ENCODE peak calls at places on chromosomes 2 and 18, in ten cellular contexts. One of them, this sample, is unnamed.

GRCh38 chr2:196344397-196344796 is 173.0 kb upstream of the STK17B start:
- DNase-seq in upper lobe of right lung: no peak
- DNase-seq in transverse colon: no peak
- DNase-seq in GM12865: no peak
- DNase-seq in kidney epithelial cell: no peak
- DNase-seq in fibroblast of mammary gland: no peak
- DNase-seq in heart right ventricle: no peak
- DNase-seq in esophagus squamous epithelium: no peak
- DNase-seq in IMR-90: no peak
- DNase-seq in astrocyte of the spinal cord: no peak
- DNase-seq in this sample: no peak

GRCh38 chr18:22827216-22827615 is 105.9 kb upstream of the RBBP8 start:
- DNase-seq in transverse colon: no peak
- DNase-seq in IMR-90: peak
- DNase-seq in astrocyte of the spinal cord: no peak
- DNase-seq in fibroblast of mammary gland: peak
- DNase-seq in heart right ventricle: no peak
- DNase-seq in esophagus squamous epithelium: no peak
- DNase-seq in upper lobe of right lung: no peak
- DNase-seq in kidney epithelial cell: no peak
- DNase-seq in GM12865: no peak
- DNase-seq in this sample: no peak

GRCh38 chr2:95062716-95063400 is 37.4 kb downstream of the MAL start:
- DNase-seq in esophagus squamous epithelium: no peak
- DNase-seq in astrocyte of the spinal cord: no peak
- DNase-seq in heart right ventricle: no peak
- DNase-seq in upper lobe of right lung: no peak
- DNase-seq in fibroblast of mammary gland: no peak
- DNase-seq in GM12865: peak
- DNase-seq in kidney epithelial cell: no peak
- DNase-seq in IMR-90: no peak
- DNase-seq in transverse colon: no peak
- DNase-seq in this sample: no peak

GRCh38 chr2:227366861-227367800 is 12.0 kb downstream of the TM4SF20 start:
- DNase-seq in IMR-90: peak
- DNase-seq in kidney epithelial cell: no peak
- DNase-seq in heart right ventricle: no peak
- DNase-seq in upper lobe of right lung: no peak
- DNase-seq in fibroblast of mammary gland: peak
- DNase-seq in GM12865: no peak
- DNase-seq in astrocyte of the spinal cord: peak
- DNase-seq in esophagus squamous epithelium: no peak
- DNase-seq in transverse colon: no peak
- DNase-seq in this sample: peak

GRCh38 chr2:101816598-101816997 is 119.1 kb downstream of the MAP4K4 start:
- DNase-seq in kidney epithelial cell: no peak
- DNase-seq in upper lobe of right lung: no peak
- DNase-seq in GM12865: no peak
- DNase-seq in transverse colon: no peak
- DNase-seq in esophagus squamous epithelium: no peak
- DNase-seq in astrocyte of the spinal cord: no peak
- DNase-seq in heart right ventricle: no peak
- DNase-seq in fibroblast of mammary gland: peak
- DNase-seq in IMR-90: no peak
- DNase-seq in this sample: no peak

GRCh38 chr2:37648316-37649011 is 23.0 kb downstream of the CDC42EP3 start:
- DNase-seq in astrocyte of the spinal cord: no peak
- DNase-seq in fibroblast of mammary gland: no peak
- DNase-seq in esophagus squamous epithelium: peak
- DNase-seq in transverse colon: peak
- DNase-seq in kidney epithelial cell: no peak
- DNase-seq in IMR-90: no peak
- DNase-seq in heart right ventricle: peak
- DNase-seq in GM12865: peak
- DNase-seq in upper lobe of right lung: peak
- DNase-seq in this sample: no peak

GRCh38 chr18:9653390-9653789 is 39.0 kb upstream of the PPP4R1 start:
- DNase-seq in GM12865: no peak
- DNase-seq in fibroblast of mammary gland: no peak
- DNase-seq in heart right ventricle: peak
- DNase-seq in kidney epithelial cell: no peak
- DNase-seq in transverse colon: no peak
- DNase-seq in IMR-90: no peak
- DNase-seq in upper lobe of right lung: no peak
- DNase-seq in esophagus squamous epithelium: no peak
- DNase-seq in astrocyte of the spinal cord: peak
- DNase-seq in this sample: no peak

GRCh38 chr2:35821675-35822074 is 533.9 kb upstream of the CRIM1 start:
- DNase-seq in upper lobe of right lung: no peak
- DNase-seq in heart right ventricle: no peak
- DNase-seq in esophagus squamous epithelium: no peak
- DNase-seq in transverse colon: no peak
- DNase-seq in IMR-90: no peak
- DNase-seq in astrocyte of the spinal cord: no peak
- DNase-seq in fibroblast of mammary gland: no peak
- DNase-seq in GM12865: no peak
- DNase-seq in kidney epithelial cell: no peak
- DNase-seq in this sample: no peak

GRCh38 chr2:151544449-151544848 is 134.7 kb downstream of the RIF1 start:
- DNase-seq in IMR-90: no peak
- DNase-seq in transverse colon: no peak
- DNase-seq in upper lobe of right lung: no peak
- DNase-seq in esophagus squamous epithelium: no peak
- DNase-seq in GM12865: no peak
- DNase-seq in fibroblast of mammary gland: peak
- DNase-seq in kidney epithelial cell: no peak
- DNase-seq in astrocyte of the spinal cord: no peak
- DNase-seq in heart right ventricle: no peak
- DNase-seq in this sample: no peak

GRCh38 chr2:11496311-11496710 is 30.4 kb upstream of the E2F6 start:
- DNase-seq in transverse colon: no peak
- DNase-seq in fibroblast of mammary gland: no peak
- DNase-seq in astrocyte of the spinal cord: no peak
- DNase-seq in kidney epithelial cell: no peak
- DNase-seq in IMR-90: no peak
- DNase-seq in GM12865: no peak
- DNase-seq in esophagus squamous epithelium: no peak
- DNase-seq in heart right ventricle: no peak
- DNase-seq in upper lobe of right lung: no peak
- DNase-seq in this sample: no peak

GRCh38 chr2:1622521-1623200 is 121.7 kb downstream of the PXDN start:
- DNase-seq in IMR-90: no peak
- DNase-seq in transverse colon: no peak
- DNase-seq in GM12865: no peak
- DNase-seq in fibroblast of mammary gland: no peak
- DNase-seq in heart right ventricle: no peak
- DNase-seq in kidney epithelial cell: no peak
- DNase-seq in astrocyte of the spinal cord: no peak
- DNase-seq in upper lobe of right lung: no peak
- DNase-seq in esophagus squamous epithelium: no peak
- DNase-seq in this sample: no peak

GRCh38 chr2:1623906-1624445 is 120.3 kb downstream of the PXDN start:
- DNase-seq in transverse colon: no peak
- DNase-seq in astrocyte of the spinal cord: no peak
- DNase-seq in heart right ventricle: no peak
- DNase-seq in kidney epithelial cell: no peak
- DNase-seq in fibroblast of mammary gland: no peak
- DNase-seq in GM12865: no peak
- DNase-seq in IMR-90: no peak
- DNase-seq in upper lobe of right lung: peak
- DNase-seq in esophagus squamous epithelium: no peak
- DNase-seq in this sample: no peak

GRCh38 chr2:1626271-1626681 is 118.0 kb downstream of the PXDN start:
- DNase-seq in transverse colon: no peak
- DNase-seq in upper lobe of right lung: peak
- DNase-seq in IMR-90: no peak
- DNase-seq in fibroblast of mammary gland: peak
- DNase-seq in heart right ventricle: no peak
- DNase-seq in astrocyte of the spinal cord: no peak
- DNase-seq in GM12865: no peak
- DNase-seq in kidney epithelial cell: no peak
- DNase-seq in esophagus squamous epithelium: no peak
- DNase-seq in this sample: no peak

GRCh38 chr2:1627628-1628371 is 116.5 kb downstream of the PXDN start:
- DNase-seq in GM12865: no peak
- DNase-seq in esophagus squamous epithelium: no peak
- DNase-seq in kidney epithelial cell: no peak
- DNase-seq in heart right ventricle: no peak
- DNase-seq in upper lobe of right lung: no peak
- DNase-seq in transverse colon: no peak
- DNase-seq in IMR-90: no peak
- DNase-seq in fibroblast of mammary gland: no peak
- DNase-seq in astrocyte of the spinal cord: no peak
- DNase-seq in this sample: no peak

DNA sequence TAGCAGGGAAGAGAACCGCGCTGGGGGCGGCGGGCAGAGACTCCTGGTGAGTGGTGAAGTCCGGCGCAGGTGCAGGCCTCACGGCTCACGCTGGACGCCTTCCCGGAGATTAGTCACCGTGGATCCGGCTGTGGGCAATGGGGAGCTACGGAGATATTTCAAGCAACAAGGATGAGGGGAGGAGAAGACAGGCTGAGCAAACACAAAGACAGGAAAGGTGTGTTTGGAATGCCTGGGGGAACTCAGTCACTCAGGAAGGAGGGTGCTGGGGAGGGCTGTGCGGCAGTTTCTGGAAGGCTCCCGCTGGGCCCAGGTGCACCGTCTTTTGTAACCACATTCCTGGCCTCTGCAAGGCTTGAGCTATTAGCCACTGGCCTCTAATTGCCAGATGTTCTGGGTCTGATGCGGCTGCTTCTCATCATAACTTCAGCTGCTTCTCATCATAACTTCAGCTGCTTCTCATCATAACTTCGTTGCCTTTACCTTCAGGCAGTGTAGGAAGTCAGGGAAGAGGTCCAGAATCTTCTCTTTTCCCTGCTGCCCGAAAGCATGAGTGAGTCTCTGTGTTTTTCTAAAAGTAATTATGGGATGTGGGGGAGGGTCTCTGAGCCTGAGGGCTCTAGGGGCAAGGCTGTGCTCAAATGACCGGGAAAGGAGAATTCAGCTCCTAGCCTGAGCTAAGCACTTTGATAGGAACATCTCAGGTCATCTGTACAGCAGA is 118.9 kb downstream of the PXDN start:
- DNase-seq in upper lobe of right lung: peak
- DNase-seq in astrocyte of the spinal cord: peak
- DNase-seq in fibroblast of mammary gland: peak
- DNase-seq in kidney epithelial cell: peak
- DNase-seq in transverse colon: no peak
- DNase-seq in IMR-90: peak
- DNase-seq in heart right ventricle: peak
- DNase-seq in GM12865: no peak
- DNase-seq in esophagus squamous epithelium: no peak
- DNase-seq in this sample: no peak
- H3K4me3 ChIP-seq in upper lobe of right lung: no peak
- H3K4me3 ChIP-seq in astrocyte of the spinal cord: no peak
- H3K4me3 ChIP-seq in fibroblast of mammary gland: no peak
- H3K4me3 ChIP-seq in kidney epithelial cell: no peak
- H3K4me3 ChIP-seq in transverse colon: no peak
- H3K4me3 ChIP-seq in IMR-90: no peak
- H3K4me3 ChIP-seq in heart right ventricle: no peak
- H3K4me3 ChIP-seq in GM12865: no peak
- H3K4me3 ChIP-seq in esophagus squamous epithelium: no peak
- H3K4me3 ChIP-seq in this sample: no peak

DNA sequence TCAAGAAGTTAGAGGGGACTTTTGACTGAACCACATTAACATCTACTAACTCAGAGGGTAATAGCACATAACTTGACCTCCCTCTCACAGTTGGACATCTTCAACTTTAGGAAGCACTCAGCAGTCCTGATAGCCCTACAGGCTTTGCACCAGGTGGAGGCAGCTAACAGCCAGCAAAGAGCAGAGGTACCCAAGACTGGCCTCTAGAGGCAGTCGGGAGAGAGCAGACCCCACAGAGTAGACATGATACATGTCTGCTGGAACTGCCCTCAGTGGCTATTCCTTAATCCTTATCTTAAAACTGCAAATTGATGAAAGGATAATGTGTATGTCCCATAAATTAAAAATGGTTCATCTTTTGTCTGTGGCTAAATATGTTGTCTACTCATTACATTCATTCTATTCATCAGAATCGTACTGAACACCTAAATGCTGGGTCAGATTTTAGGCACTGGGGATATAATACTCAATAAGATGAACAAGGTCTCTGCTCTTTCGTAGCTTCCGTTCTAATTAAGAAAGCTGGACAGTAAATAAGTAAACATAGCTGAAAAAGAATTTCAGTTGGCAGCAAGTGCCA is 49.8 kb downstream of the CAB39 start:
- DNase-seq in transverse colon: peak
- DNase-seq in upper lobe of right lung: no peak
- DNase-seq in IMR-90: no peak
- DNase-seq in GM12865: peak
- DNase-seq in heart right ventricle: no peak
- DNase-seq in kidney epithelial cell: no peak
- DNase-seq in fibroblast of mammary gland: no peak
- DNase-seq in astrocyte of the spinal cord: no peak
- DNase-seq in esophagus squamous epithelium: no peak
- DNase-seq in this sample: no peak
- TF ChIP-seq CTCF in transverse colon: peak
- TF ChIP-seq CTCF in upper lobe of right lung: peak
- TF ChIP-seq CTCF in IMR-90: peak
- TF ChIP-seq CTCF in GM12865: peak
- TF ChIP-seq CTCF in heart right ventricle: peak
- TF ChIP-seq CTCF in kidney epithelial cell: peak
- TF ChIP-seq CTCF in fibroblast of mammary gland: peak
- TF ChIP-seq CTCF in astrocyte of the spinal cord: peak
- TF ChIP-seq CTCF in esophagus squamous epithelium: peak
- TF ChIP-seq CTCF in this sample: peak

GRCh38 chr2:26850002-26850431 is 2.1 kb downstream of the DPYSL5 start:
- DNase-seq in fibroblast of mammary gland: no peak
- DNase-seq in astrocyte of the spinal cord: no peak
- DNase-seq in esophagus squamous epithelium: no peak
- DNase-seq in IMR-90: no peak
- DNase-seq in GM12865: no peak
- DNase-seq in heart right ventricle: no peak
- DNase-seq in upper lobe of right lung: no peak
- DNase-seq in transverse colon: no peak
- DNase-seq in kidney epithelial cell: no peak
- DNase-seq in this sample: no peak
- H3K4me3 ChIP-seq in fibroblast of mammary gland: no peak
- H3K4me3 ChIP-seq in astrocyte of the spinal cord: no peak
- H3K4me3 ChIP-seq in esophagus squamous epithelium: no peak
- H3K4me3 ChIP-seq in IMR-90: no peak
- H3K4me3 ChIP-seq in GM12865: no peak
- H3K4me3 ChIP-seq in heart right ventricle: no peak
- H3K4me3 ChIP-seq in upper lobe of right lung: no peak
- H3K4me3 ChIP-seq in transverse colon: no peak
- H3K4me3 ChIP-seq in kidney epithelial cell: no peak
- H3K4me3 ChIP-seq in this sample: no peak

DNA sequence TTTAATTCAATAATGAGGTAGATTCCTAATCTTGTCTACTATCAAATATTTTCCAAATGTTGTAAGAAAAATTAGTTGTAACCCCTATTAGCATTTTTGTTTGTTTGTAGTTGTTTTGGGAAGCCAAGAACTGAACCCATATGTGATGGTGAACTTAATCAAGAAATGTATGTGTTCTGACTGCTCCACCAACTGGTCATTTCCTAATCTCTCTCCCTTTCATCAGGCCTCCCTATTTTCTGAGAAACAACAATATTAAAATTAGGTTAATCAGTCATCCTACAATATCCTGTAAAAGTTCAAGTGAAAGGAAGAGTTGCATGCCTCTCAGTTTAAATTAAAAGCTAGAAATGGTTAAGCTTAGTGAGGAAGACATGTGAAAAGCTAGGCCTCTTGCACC is 504.0 kb downstream of the EPHA4 start:
- DNase-seq in upper lobe of right lung: no peak
- DNase-seq in fibroblast of mammary gland: no peak
- DNase-seq in GM12865: no peak
- DNase-seq in astrocyte of the spinal cord: no peak
- DNase-seq in esophagus squamous epithelium: no peak
- DNase-seq in IMR-90: no peak
- DNase-seq in kidney epithelial cell: no peak
- DNase-seq in heart right ventricle: no peak
- DNase-seq in transverse colon: no peak
- DNase-seq in this sample: no peak
- TF ChIP-seq CTCF in upper lobe of right lung: no peak
- TF ChIP-seq CTCF in fibroblast of mammary gland: no peak
- TF ChIP-seq CTCF in GM12865: no peak
- TF ChIP-seq CTCF in astrocyte of the spinal cord: peak
- TF ChIP-seq CTCF in esophagus squamous epithelium: no peak
- TF ChIP-seq CTCF in IMR-90: no peak
- TF ChIP-seq CTCF in kidney epithelial cell: no peak
- TF ChIP-seq CTCF in heart right ventricle: no peak
- TF ChIP-seq CTCF in transverse colon: no peak
- TF ChIP-seq CTCF in this sample: no peak

This sample was measured in AG04449.